ENCODE peak calls at places on chromosomes 5 and 9, in five cellular contexts. I is NT2/D1, T is GM23248, Z is K562, N is H1. B is an unnamed sample.

GRCh38 chr9:97502222-97502983 is 937 bp downstream of the TMOD1 start:
- DNase-seq in I (no peak), T (no peak), Z (peak; percentile 41), N (peak; percentile 75), B (no peak)

GRCh38 chr5:123066016-123066415 is 23.0 kb upstream of the PRDM6 start:
- DNase-seq in I (no peak), T (no peak), Z (no peak), N (no peak), B (no peak)

GRCh38 chr9:133114451-133114885 is 6.6 kb downstream of the RALGDS start:
- DNase-seq in I (no peak), T (peak; percentile 58), Z (no peak), N (no peak), B (peak; percentile 58)

GRCh38 chr9:93365427-93366118 is 85.9 kb upstream of the FAM120A start:
- DNase-seq in I (no peak), T (no peak), Z (no peak), N (peak; percentile 66), B (no peak)

GRCh38 chr5:29001666-29002065 is 1963.3 kb upstream of the CDH9 start:
- DNase-seq in I (peak; percentile 9), T (no peak), Z (no peak), N (no peak), B (no peak)

GRCh38 chr5:138610468-138611294 is 35.5 kb upstream of the HSPA9 start:
- DNase-seq in I (no peak), T (peak; percentile 16), Z (peak; percentile 16), N (peak; percentile 72), B (no peak)

GRCh38 chr9:36844961-36845360 is 189.1 kb downstream of the PAX5 start:
- DNase-seq in I (no peak), T (no peak), Z (no peak), N (no peak), B (no peak)

GRCh38 chr9:113187935-113188595 is 33.0 kb downstream of the FKBP15 start:
- DNase-seq in I (no peak), T (peak; percentile 97), Z (no peak), N (no peak), B (peak; percentile 89)

GRCh38 chr9:132946624-132947295 is 2.3 kb upstream of the TSC1 start:
- DNase-seq in I (peak; percentile 68), T (peak; percentile 59), Z (no peak), N (no peak), B (peak; percentile 19)

GRCh38 chr5:142548739-142549275 is 137.1 kb downstream of the FGF1 start:
- DNase-seq in I (peak; percentile 83), T (peak; percentile 94), Z (peak; percentile 80), N (peak; percentile 73), B (peak; percentile 95)

GRCh38 chr5:125483609-125484008 is 737.2 kb upstream of the ZNF608 start:
- DNase-seq in I (no peak), T (no peak), Z (no peak), N (no peak), B (no peak)

GRCh38 chr5:125481506-125482455 is 735.3 kb upstream of the ZNF608 start:
- DNase-seq in I (no peak), T (no peak), Z (no peak), N (no peak), B (no peak)

GRCh38 chr5:125486634-125487033 is 740.2 kb upstream of the ZNF608 start:
- DNase-seq in I (no peak), T (peak; percentile 71), Z (no peak), N (no peak), B (peak; percentile 82)

GRCh38 chr5:125485003-125485641 is 738.7 kb upstream of the ZNF608 start:
- DNase-seq in I (no peak), T (peak; percentile 99), Z (no peak), N (no peak), B (peak; percentile 98)

DNA sequence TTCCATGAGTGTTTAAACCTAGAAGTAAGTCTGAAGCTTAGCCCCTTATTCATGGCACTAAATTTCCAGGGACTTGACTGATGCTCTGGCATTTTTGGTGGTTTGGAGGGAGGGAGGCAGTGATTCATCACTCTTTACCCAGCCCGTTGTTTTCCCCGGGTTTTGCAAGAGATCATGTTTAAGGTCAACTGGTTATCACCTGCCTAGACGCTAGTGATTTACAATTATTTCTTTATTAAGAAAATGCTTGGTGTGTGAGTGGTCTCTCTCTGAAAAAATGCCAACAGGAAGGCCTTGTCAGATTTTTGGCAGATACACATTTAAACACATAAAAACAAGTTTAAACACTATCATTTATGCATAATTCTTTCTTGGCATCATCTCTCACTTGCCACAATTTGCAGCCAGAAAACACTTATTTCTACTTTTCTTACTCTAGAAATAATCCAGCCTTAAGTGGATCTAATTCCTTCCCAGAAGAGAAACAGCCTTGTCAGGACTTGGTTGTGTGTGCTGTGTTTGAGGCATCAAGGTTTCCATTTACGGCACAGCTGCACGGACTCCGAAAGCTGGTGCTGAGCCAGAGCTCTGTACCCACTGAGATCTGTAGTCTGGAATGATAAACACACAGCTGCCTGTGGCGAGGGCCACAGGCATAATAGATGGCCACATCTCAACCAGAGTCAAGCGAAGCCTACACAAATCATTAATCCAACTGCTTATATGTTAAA is 738.0 kb upstream of the ZNF608 start:
- DNase-seq in I (no peak), T (peak; percentile 82), Z (no peak), N (no peak), B (peak; percentile 90)
- H3K9ac ChIP-seq in I (no peak overlapping the region), T (peak overlapping the region; percentile 31), Z (no peak overlapping the region), N (no peak overlapping the region), B (peak overlapping the region; percentile 34)

GRCh38 chr9:122217640-122218039 is 11.1 kb downstream of the LHX6 start:
- DNase-seq in I (no peak), T (no peak), Z (no peak), N (no peak), B (no peak)

GRCh38 chr9:122216798-122217418 is 11.8 kb downstream of the LHX6 start:
- DNase-seq in I (no peak), T (no peak), Z (no peak), N (peak; percentile 66), B (no peak)

GRCh38 chr9:122219856-122220672 is 8.7 kb downstream of the LHX6 start:
- DNase-seq in I (no peak), T (peak; percentile 52), Z (no peak), N (peak; percentile 69), B (no peak)

GRCh38 chr9:122218885-122219855 is 9.6 kb downstream of the LHX6 start:
- DNase-seq in I (no peak), T (peak; percentile 38), Z (no peak), N (peak; percentile 75), B (no peak)

GRCh38 chr9:122218070-122218884 is 10.5 kb downstream of the LHX6 start:
- DNase-seq in I (no peak), T (peak; percentile 46), Z (no peak), N (no peak), B (no peak)
- H3K27me3 ChIP-seq in I (peaks cover 97% of the 10 kb centered on the region), T (peaks cover 95% of the 10 kb centered on the region), Z (no peaks in the 10 kb centered on the region), N (peaks cover 97% of the 10 kb centered on the region), B (peaks cover 91% of the 10 kb centered on the region)

GRCh38 chr9:77648458-77649108 is 461 bp upstream of the GNA14 start:
- DNase-seq in I (no peak), T (peak; percentile 21), Z (no peak), N (peak; percentile 85), B (peak; percentile 9)
- H3K9ac ChIP-seq in I (no peak overlapping the region), T (no peak overlapping the region), Z (no peak overlapping the region), N (peak overlapping the region; percentile 21), B (peak overlapping the region; percentile 77)

GRCh38 chr5:51377151-51378060 is 5.8 kb upstream of the ISL1 start:
- DNase-seq in I (no peak), T (no peak), Z (no peak), N (no peak), B (no peak)

GRCh38 chr5:51378061-51378409 is 5.2 kb upstream of the ISL1 start:
- DNase-seq in I (no peak), T (no peak), Z (no peak), N (no peak), B (no peak)

GRCh38 chr5:51380603-51381207 is 2.5 kb upstream of the ISL1 start:
- DNase-seq in I (no peak), T (peak; percentile 48), Z (peak; percentile 32), N (no peak), B (peak; percentile 43)

GRCh38 chr5:51378415-51378777 is 4.9 kb upstream of the ISL1 start:
- DNase-seq in I (no peak), T (no peak), Z (no peak), N (no peak), B (no peak)

GRCh38 chr5:51378778-51379652 is 4.2 kb upstream of the ISL1 start:
- DNase-seq in I (no peak), T (peak; percentile 18), Z (no peak), N (no peak), B (no peak)
- H3K27me3 ChIP-seq in I (peaks cover 89% of the 10 kb centered on the region), T (peaks cover 71% of the 10 kb centered on the region), Z (peaks cover 24% of the 10 kb centered on the region), N (peaks cover 92% of the 10 kb centered on the region), B (peaks cover 89% of the 10 kb centered on the region)

B was measured in adipocyte.